ENCODE peak calls at places on chromosome 20, in five cellular contexts. Z is prostate gland, B is suprapubic skin, W is right cardiac atrium, F is aorta. D is an unnamed sample.
A peak's percentile ranks its signal among the peaks of the same experiment; 100 is the strongest.

GRCh38 chr20:6704132-6704861 is 63.2 kb upstream of the BMP2 start:
- DNase-seq in B (no peak), W (no peak), Z (peak; percentile 23), F (no peak), D (no peak)

GRCh38 chr20:47574616-47575401 is 73.1 kb downstream of the NCOA3 start:
- DNase-seq in Z (no peak), F (no peak), B (no peak), W (no peak), D (no peak)

GRCh38 chr20:40331699-40332098 is 357.3 kb downstream of the MAFB start:
- DNase-seq in F (no peak), W (peak; percentile 64), Z (peak; percentile 29), B (no peak), D (no peak)

GRCh38 chr20:50813801-50814200 is 18.9 kb downstream of the BCAS4 start:
- DNase-seq in W (no peak), Z (no peak), B (no peak), F (no peak), D (no peak)

GRCh38 chr20:44754554-44754953 is 8.9 kb downstream of the KCNK15 start:
- DNase-seq in B (no peak), Z (no peak), W (no peak), F (no peak), D (no peak)

GRCh38 chr20:32523613-32524218 is 61.4 kb downstream of the NOL4L start:
- DNase-seq in W (no peak), Z (no peak), B (no peak), F (peak; percentile 47), D (no peak)

GRCh38 chr20:23446505-23446904 is 6.2 kb downstream of the CST11 start:
- DNase-seq in F (no peak), W (peak; percentile 75), Z (no peak), B (no peak), D (no peak)

GRCh38 chr20:20683481-20683880 is 29.0 kb downstream of the RALGAPA2 start:
- DNase-seq in Z (no peak), W (no peak), B (no peak), F (no peak), D (no peak)

GRCh38 chr20:33444797-33445560 is 1.4 kb upstream of the SNTA1 start:
- DNase-seq in F (no peak), B (no peak), W (no peak), Z (no peak), D (no peak)

GRCh38 chr20:56779452-56780143 is 150.5 kb downstream of the TFAP2C start:
- DNase-seq in B (no peak), F (no peak), Z (no peak), W (no peak), D (no peak)

GRCh38 chr20:62651285-62652021 is 9.2 kb downstream of the SLCO4A1 start:
- DNase-seq in F (no peak), B (no peak), Z (peak; percentile 42), W (peak; percentile 80), D (peak; percentile 86)

GRCh38 chr20:54212226-54212625 is 4.3 kb downstream of the PFDN4 start:
- DNase-seq in B (no peak), W (no peak), F (no peak), Z (no peak), D (no peak)

GRCh38 chr20:41134362-41135186 is 2.8 kb upstream of the PLCG1 start:
- DNase-seq in W (no peak), F (no peak), Z (no peak), B (peak; percentile 53), D (no peak)

GRCh38 chr20:51800769-51801219 is 1.5 kb downstream of the SALL4 start:
- DNase-seq in Z (peak; percentile 27), F (no peak), W (no peak), B (no peak), D (no peak)

GRCh38 chr20:32702706-32703425 is 29.1 kb upstream of the C20orf203 start:
- DNase-seq in F (no peak), B (no peak), Z (no peak), W (no peak), D (no peak)

GRCh38 chr20:34390769-34391447 is 27.8 kb downstream of the ITCH start:
- DNase-seq in Z (no peak), B (no peak), W (no peak), F (peak; percentile 86), D (no peak)

GRCh38 chr20:1876217-1876921 is 18.8 kb upstream of the SIRPA start:
- DNase-seq in F (no peak), Z (no peak), B (no peak), W (no peak), D (no peak)

GRCh38 chr20:63503524-63503923 is 4.6 kb upstream of the EEF1A2 start:
- DNase-seq in F (peak; percentile 51), Z (no peak), W (peak; percentile 29), B (no peak), D (no peak)

GRCh38 chr20:49452011-49452482 is 30.4 kb downstream of the KCNB1 start:
- DNase-seq in F (no peak), Z (no peak), B (no peak), W (peak; percentile 83), D (no peak)

GRCh38 chr20:22830138-22830537 is 205.0 kb upstream of the SSTR4 start:
- DNase-seq in B (no peak), W (no peak), F (no peak), Z (no peak), D (no peak)

GRCh38 chr20:11172881-11173280 is 499.1 kb upstream of the JAG1 start:
- DNase-seq in Z (no peak), W (no peak), F (no peak), B (no peak), D (no peak)

GRCh38 chr20:53866787-53867740 is 203.3 kb downstream of the BCAS1 start:
- DNase-seq in Z (no peak), B (no peak), W (no peak), F (no peak), D (no peak)

GRCh38 chr20:32743237-32744112 is at the start of gene COMMD7:
- DNase-seq in F (peak; percentile 91), Z (peak; percentile 29), B (peak; percentile 84), W (peak; percentile 89), D (peak; percentile 59)

GRCh38 chr20:37711987-37712961 is 18.4 kb downstream of the CTNNBL1 start:
- DNase-seq in Z (peak; percentile 62), B (no peak), F (no peak), W (peak; percentile 65), D (no peak)

GRCh38 chr20:20138301-20139064 is 86.2 kb downstream of the CFAP61 start:
- DNase-seq in B (peak; percentile 59), Z (no peak), F (no peak), W (peak; percentile 25), D (no peak)

GRCh38 chr20:34569598-34569997 is 11.1 kb downstream of the MAP1LC3A start:
- DNase-seq in Z (no peak), F (no peak), W (no peak), B (no peak), D (no peak)

GRCh38 chr20:38225240-38225899 is 35.2 kb downstream of the KIAA1755 start:
- DNase-seq in Z (no peak), F (peak; percentile 43), B (no peak), W (no peak), D (no peak)

GRCh38 chr20:36065427-36065998 is 89.0 kb upstream of the EPB41L1 start:
- DNase-seq in Z (no peak), F (no peak), W (no peak), B (no peak), D (no peak)
- H3K27ac ChIP-seq in Z (peak overlapping the region; percentile 85), F (peak overlapping the region; percentile 11), W (peak overlapping the region; percentile 62), B (peak overlapping the region; percentile 80), D (no peak overlapping the region)

GRCh38 chr20:9613871-9614270 is 99.5 kb downstream of the LAMP5 start:
- DNase-seq in W (no peak), Z (no peak), F (no peak), B (no peak), D (no peak)
- H3K27ac ChIP-seq in W (no peak overlapping the region), Z (no peak overlapping the region), F (no peak overlapping the region), B (no peak overlapping the region), D (no peak overlapping the region)

DNA sequence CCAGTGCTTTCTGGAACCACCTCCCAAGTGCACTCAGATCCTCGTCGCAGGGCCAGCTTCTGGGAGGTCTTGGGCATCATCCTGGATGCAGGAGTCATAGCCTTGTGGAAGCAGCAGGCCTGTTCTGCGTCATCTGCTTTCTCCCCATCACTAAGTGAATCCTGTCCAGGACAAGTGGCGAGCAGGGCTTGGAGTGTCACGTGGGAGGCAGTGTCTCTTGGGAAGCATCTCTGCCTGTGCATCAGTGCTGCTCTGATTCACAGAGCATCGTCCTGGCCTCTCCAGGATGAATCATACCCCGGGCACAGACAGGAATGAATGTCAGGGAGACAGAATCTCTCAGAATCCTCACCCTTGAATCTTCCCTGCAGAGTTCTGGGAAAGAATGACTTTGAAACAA is 32.8 kb downstream of the SYNDIG1 start:
- DNase-seq in F (peak; percentile 81), B (no peak), W (no peak), Z (no peak), D (no peak)
- H3K27ac ChIP-seq in F (no peak overlapping the region), B (no peak overlapping the region), W (peak overlapping the region; percentile 69), Z (no peak overlapping the region), D (no peak overlapping the region)

GRCh38 chr20:14984768-14985622 is 647.6 kb upstream of the FLRT3 start:
- DNase-seq in Z (no peak), F (no peak), B (no peak), W (no peak), D (no peak)
- H3K27ac ChIP-seq in Z (peak overlapping the region; percentile 9), F (no peak overlapping the region), B (no peak overlapping the region), W (no peak overlapping the region), D (no peak overlapping the region)